ENCODE peak calls at places on chromosomes 16 and 17, in nine cellular contexts. B, M, N, S, T, D, Z, X and W are unnamed samples.

GRCh38 chr17:8163978-8164814 is 1.4 kb upstream of the VAMP2 start:
- DNase-seq in T (no peak), Z (no peak), B (peak), X (peak), D (peak), S (no peak), M (no peak), N (peak), W (no peak)

GRCh38 chr16:84307209-84307954 is 12.7 kb downstream of the WFDC1 start:
- DNase-seq in M (no peak), N (no peak), B (no peak), X (no peak), D (no peak), T (no peak), Z (no peak), S (no peak), W (no peak)

GRCh38 chr17:68248199-68248825 is 469 bp downstream of the AMZ2 start:
- DNase-seq in N (peak), T (no peak), S (peak), M (no peak), X (peak), D (no peak), Z (peak), B (peak), W (no peak)

GRCh38 chr17:57553525-57553924 is 191.6 kb downstream of the CCDC182 start:
- DNase-seq in D (no peak), S (no peak), T (no peak), Z (peak), B (no peak), N (no peak), X (peak), M (no peak), W (no peak)

GRCh38 chr17:67605259-67605912 is 112.3 kb upstream of the NOL11 start:
- DNase-seq in B (no peak), T (no peak), Z (peak), M (no peak), S (no peak), N (no peak), X (peak), D (no peak), W (no peak)

GRCh38 chr16:22848451-22848850 is 34.5 kb downstream of the HS3ST2 start:
- DNase-seq in T (no peak), X (no peak), M (no peak), B (peak), Z (no peak), S (no peak), N (no peak), D (no peak), W (no peak)

GRCh38 chr16:1645914-1646525 is 32.1 kb upstream of the JPT2 start:
- DNase-seq in T (peak), M (peak), N (peak), X (no peak), Z (peak), S (no peak), B (peak), D (no peak), W (no peak)

GRCh38 chr17:16374129-16374528 is 6.8 kb upstream of the UBB start:
- DNase-seq in B (peak), Z (peak), D (no peak), T (no peak), M (no peak), N (peak), X (no peak), S (no peak), W (no peak)

GRCh38 chr16:48408688-48409087 is 23.5 kb upstream of the SIAH1 start:
- DNase-seq in T (peak), M (no peak), X (peak), N (no peak), Z (peak), B (no peak), D (no peak), S (no peak), W (no peak)

GRCh38 chr16:17945080-17945601 is 391.4 kb downstream of the NPIPA8 start:
- DNase-seq in B (no peak), Z (no peak), N (no peak), S (no peak), M (no peak), T (no peak), D (no peak), X (no peak), W (no peak)

GRCh38 chr16:85137323-85138072 is 25.2 kb upstream of the CIBAR2 start:
- DNase-seq in D (no peak), B (no peak), N (peak), Z (peak), S (no peak), X (peak), M (peak), T (peak), W (no peak)

GRCh38 chr17:66569572-66569971 is 265.3 kb upstream of the CACNG5 start:
- DNase-seq in M (no peak), D (no peak), S (no peak), X (no peak), Z (no peak), N (no peak), B (no peak), T (no peak), W (no peak)

GRCh38 chr16:57859331-57859730 is 57.0 kb upstream of the KIFC3 start:
- DNase-seq in S (no peak), D (no peak), Z (peak), T (peak), X (no peak), M (no peak), N (peak), B (peak), W (peak)

GRCh38 chr16:58306327-58306726 is 11.5 kb upstream of the PRSS54 start:
- DNase-seq in T (peak), X (peak), B (peak), S (no peak), Z (peak), N (peak), D (peak), M (no peak), W (no peak)

GRCh38 chr17:83115202-83115651 is 35.8 kb downstream of the METRNL start:
- DNase-seq in T (no peak), D (no peak), S (no peak), Z (no peak), N (no peak), M (no peak), B (no peak), X (peak), W (no peak)

GRCh38 chr16:11349599-11350276 is 4.5 kb downstream of the RMI2 start:
- DNase-seq in D (no peak), T (no peak), Z (peak), S (no peak), M (no peak), X (peak), B (peak), N (peak), W (no peak)

GRCh38 chr16:2956566-2956956 is 7.5 kb upstream of the KREMEN2 start:
- DNase-seq in X (no peak), M (no peak), T (no peak), Z (no peak), D (no peak), B (no peak), S (no peak), N (no peak), W (no peak)

GRCh38 chr16:50235581-50235980 is 30.8 kb upstream of the ADCY7 start:
- DNase-seq in Z (peak), B (no peak), X (no peak), N (no peak), S (no peak), M (no peak), D (no peak), T (no peak), W (no peak)

GRCh38 chr17:68455756-68456528 is 1.4 kb downstream of the WIPI1 start:
- DNase-seq in M (peak), D (no peak), T (peak), Z (no peak), X (no peak), S (peak), B (peak), N (peak), W (no peak)

GRCh38 chr17:51045616-51046526 is 74.8 kb downstream of the SPAG9 start:
- DNase-seq in T (no peak), N (no peak), M (no peak), S (no peak), B (no peak), Z (peak), X (no peak), D (no peak), W (no peak)

GRCh38 chr16:50697881-50698767 is 4.7 kb downstream of the NOD2 start:
- DNase-seq in S (no peak), T (peak), B (peak), N (no peak), X (no peak), D (no peak), Z (peak), M (no peak), W (no peak)

GRCh38 chr17:15920758-15921239 is 24.1 kb upstream of the ADORA2B start:
- DNase-seq in M (no peak), X (no peak), D (no peak), S (no peak), B (peak), T (peak), Z (peak), N (peak), W (peak)

GRCh38 chr17:193841-194806 is 12.7 kb upstream of the DOC2B start:
- DNase-seq in N (peak), B (no peak), M (no peak), D (no peak), Z (no peak), X (no peak), S (no peak), T (no peak), W (no peak)